ENCODE peak calls at places on chromosome 13, in seven cellular contexts. O is glutamatergic neuron, Z is NCI-H1105, V is Calu3, R is NCI-H1092, D is A549, H is RWPE1. T is an unnamed sample.

GRCh38 chr13:74886496-74886895 is 595.5 kb downstream of the TBC1D4 start:
- DNase-seq in V (no peak), O (no peak), Z (no peak), H (no peak), D (peak), R (no peak), T (no peak)

GRCh38 chr13:44011036-44011435 is 131.3 kb downstream of the LACC1 start:
- DNase-seq in O (no peak), Z (no peak), V (no peak), H (no peak), R (no peak), D (no peak), T (no peak)

GRCh38 chr13:94657167-94657566 is 55.2 kb downstream of the SOX21 start:
- DNase-seq in Z (no peak), H (no peak), O (no peak), V (no peak), D (no peak), R (no peak), T (no peak)

GRCh38 chr13:101706651-101707050 is 254.2 kb downstream of the ITGBL1 start:
- DNase-seq in H (peak), V (no peak), R (no peak), D (peak), Z (no peak), O (no peak), T (peak)

GRCh38 chr13:60431108-60431700 is 34.2 kb downstream of the TDRD3 start:
- DNase-seq in D (peak), O (no peak), Z (peak), H (peak), R (peak), V (peak), T (no peak)

GRCh38 chr13:72500851-72501250 is 226.6 kb downstream of the MZT1 start:
- DNase-seq in O (no peak), D (no peak), Z (no peak), R (no peak), V (no peak), H (no peak), T (no peak)

GRCh38 chr13:113625965-113626661 is 31.9 kb downstream of the ATP4B start:
- DNase-seq in V (no peak), H (no peak), Z (no peak), O (peak), R (no peak), D (no peak), T (no peak)

GRCh38 chr13:114070098-114070799 is 62.2 kb downstream of the RASA3 start:
- DNase-seq in O (no peak), Z (no peak), D (no peak), R (no peak), H (no peak), V (no peak), T (no peak)

GRCh38 chr13:94999871-95000270 is 287.5 kb upstream of the SOX21 start:
- DNase-seq in Z (no peak), R (no peak), O (no peak), V (no peak), D (no peak), H (no peak), T (no peak)

GRCh38 chr13:50189450-50189849 is 174.2 kb downstream of the KCNRG start:
- DNase-seq in R (no peak), D (no peak), H (no peak), O (no peak), V (no peak), Z (no peak), T (no peak)